ENCODE peak calls at places on chromosomes 2 and 18, in seven cellular contexts. One of them, this sample, is unnamed.

GRCh38 chr2:124209441-124209840 is 184.4 kb downstream of the CNTNAP5 start:
- DNase-seq in trophoblast cell: no peak
- DNase-seq in H9: no peak
- DNase-seq in IMR-90: no peak
- DNase-seq in H1: no peak
- DNase-seq in neuronal stem cell: no peak
- DNase-seq in mesenchymal stem cell: no peak
- DNase-seq in this sample: no peak

GRCh38 chr2:55357907-55358306 is 61.7 kb downstream of the CCDC88A start:
- DNase-seq in IMR-90: peak
- DNase-seq in H9: no peak
- DNase-seq in mesenchymal stem cell: no peak
- DNase-seq in H1: no peak
- DNase-seq in neuronal stem cell: no peak
- DNase-seq in trophoblast cell: no peak
- DNase-seq in this sample: no peak

GRCh38 chr18:51029378-51029693 is 677 bp upstream of the SMAD4 start:
- DNase-seq in trophoblast cell: no peak
- DNase-seq in neuronal stem cell: no peak
- DNase-seq in H1: no peak
- DNase-seq in H9: no peak
- DNase-seq in IMR-90: peak
- DNase-seq in mesenchymal stem cell: no peak
- DNase-seq in this sample: no peak

GRCh38 chr18:10193446-10193845 is 261.0 kb upstream of the APCDD1 start:
- DNase-seq in H9: no peak
- DNase-seq in H1: no peak
- DNase-seq in mesenchymal stem cell: no peak
- DNase-seq in neuronal stem cell: no peak
- DNase-seq in trophoblast cell: no peak
- DNase-seq in IMR-90: no peak
- DNase-seq in this sample: no peak

GRCh38 chr18:80154293-80154692 is 45.2 kb downstream of the ADNP2 start:
- DNase-seq in neuronal stem cell: no peak
- DNase-seq in trophoblast cell: peak
- DNase-seq in IMR-90: peak
- DNase-seq in H1: no peak
- DNase-seq in H9: peak
- DNase-seq in mesenchymal stem cell: peak
- DNase-seq in this sample: peak

GRCh38 chr18:79507546-79508480 is 112.1 kb downstream of the NFATC1 start:
- DNase-seq in IMR-90: peak
- DNase-seq in H1: no peak
- DNase-seq in neuronal stem cell: no peak
- DNase-seq in mesenchymal stem cell: no peak
- DNase-seq in H9: no peak
- DNase-seq in trophoblast cell: no peak
- DNase-seq in this sample: no peak

GRCh38 chr2:199692489-199692888 is 158.5 kb downstream of the FTCDNL1 start:
- DNase-seq in IMR-90: no peak
- DNase-seq in H1: no peak
- DNase-seq in neuronal stem cell: no peak
- DNase-seq in mesenchymal stem cell: peak
- DNase-seq in H9: no peak
- DNase-seq in trophoblast cell: no peak
- DNase-seq in this sample: no peak

GRCh38 chr2:29146197-29146596 is 31.0 kb downstream of the CLIP4 start:
- DNase-seq in H1: no peak
- DNase-seq in IMR-90: no peak
- DNase-seq in trophoblast cell: no peak
- DNase-seq in mesenchymal stem cell: no peak
- DNase-seq in H9: no peak
- DNase-seq in neuronal stem cell: no peak
- DNase-seq in this sample: no peak

GRCh38 chr2:127025357-127026062 is 81.4 kb downstream of the BIN1 start:
- DNase-seq in H9: peak
- DNase-seq in H1: no peak
- DNase-seq in trophoblast cell: peak
- DNase-seq in IMR-90: peak
- DNase-seq in mesenchymal stem cell: peak
- DNase-seq in neuronal stem cell: peak
- DNase-seq in this sample: peak

GRCh38 chr2:36565712-36566111 is 32.3 kb downstream of the FEZ2 start:
- DNase-seq in H1: no peak
- DNase-seq in IMR-90: no peak
- DNase-seq in neuronal stem cell: no peak
- DNase-seq in mesenchymal stem cell: no peak
- DNase-seq in H9: no peak
- DNase-seq in trophoblast cell: no peak
- DNase-seq in this sample: no peak

GRCh38 chr18:37412757-37413156 is 152.8 kb downstream of the CELF4 start:
- DNase-seq in neuronal stem cell: no peak
- DNase-seq in IMR-90: no peak
- DNase-seq in H9: no peak
- DNase-seq in mesenchymal stem cell: no peak
- DNase-seq in H1: no peak
- DNase-seq in trophoblast cell: no peak
- DNase-seq in this sample: no peak

GRCh38 chr18:24369420-24369819 is 28.2 kb downstream of the OSBPL1A start:
- DNase-seq in mesenchymal stem cell: no peak
- DNase-seq in neuronal stem cell: no peak
- DNase-seq in H1: peak
- DNase-seq in trophoblast cell: no peak
- DNase-seq in IMR-90: peak
- DNase-seq in H9: no peak
- DNase-seq in this sample: no peak

GRCh38 chr2:85873679-85874078 is 15.1 kb downstream of the ST3GAL5 start:
- DNase-seq in mesenchymal stem cell: no peak
- DNase-seq in trophoblast cell: no peak
- DNase-seq in neuronal stem cell: no peak
- DNase-seq in H9: no peak
- DNase-seq in H1: no peak
- DNase-seq in IMR-90: no peak
- DNase-seq in this sample: peak

GRCh38 chr18:36389811-36390581 is 92.5 kb downstream of the FHOD3 start:
- DNase-seq in H1: no peak
- DNase-seq in trophoblast cell: no peak
- DNase-seq in IMR-90: no peak
- DNase-seq in mesenchymal stem cell: no peak
- DNase-seq in neuronal stem cell: no peak
- DNase-seq in H9: no peak
- DNase-seq in this sample: no peak

GRCh38 chr18:61199131-61199903 is 133.9 kb upstream of the CDH20 start:
- DNase-seq in trophoblast cell: peak
- DNase-seq in mesenchymal stem cell: no peak
- DNase-seq in neuronal stem cell: no peak
- DNase-seq in IMR-90: no peak
- DNase-seq in H1: no peak
- DNase-seq in H9: no peak
- DNase-seq in this sample: no peak

GRCh38 chr2:237911363-237912017 is 52.1 kb downstream of the RAMP1 start:
- DNase-seq in H1: no peak
- DNase-seq in mesenchymal stem cell: no peak
- DNase-seq in trophoblast cell: no peak
- DNase-seq in H9: no peak
- DNase-seq in IMR-90: no peak
- DNase-seq in neuronal stem cell: no peak
- DNase-seq in this sample: no peak

GRCh38 chr2:176445831-176446433 is 176.7 kb downstream of the MTX2 start:
- DNase-seq in mesenchymal stem cell: peak
- DNase-seq in H9: no peak
- DNase-seq in H1: no peak
- DNase-seq in IMR-90: peak
- DNase-seq in trophoblast cell: peak
- DNase-seq in neuronal stem cell: no peak
- DNase-seq in this sample: no peak

GRCh38 chr2:37156071-37156856 is 516 bp downstream of the EIF2AK2 start:
- DNase-seq in mesenchymal stem cell: peak
- DNase-seq in H1: peak
- DNase-seq in H9: peak
- DNase-seq in IMR-90: peak
- DNase-seq in neuronal stem cell: no peak
- DNase-seq in trophoblast cell: peak
- DNase-seq in this sample: peak

GRCh38 chr2:238106698-238107524 is 6.8 kb downstream of the ESPNL start:
- DNase-seq in H9: peak
- DNase-seq in H1: peak
- DNase-seq in mesenchymal stem cell: no peak
- DNase-seq in IMR-90: no peak
- DNase-seq in neuronal stem cell: no peak
- DNase-seq in trophoblast cell: peak
- DNase-seq in this sample: peak

GRCh38 chr2:41400057-41400665 is 647.7 kb upstream of the PKDCC start:
- DNase-seq in neuronal stem cell: peak
- DNase-seq in trophoblast cell: peak
- DNase-seq in H9: peak
- DNase-seq in IMR-90: no peak
- DNase-seq in H1: peak
- DNase-seq in mesenchymal stem cell: peak
- DNase-seq in this sample: peak

DNA sequence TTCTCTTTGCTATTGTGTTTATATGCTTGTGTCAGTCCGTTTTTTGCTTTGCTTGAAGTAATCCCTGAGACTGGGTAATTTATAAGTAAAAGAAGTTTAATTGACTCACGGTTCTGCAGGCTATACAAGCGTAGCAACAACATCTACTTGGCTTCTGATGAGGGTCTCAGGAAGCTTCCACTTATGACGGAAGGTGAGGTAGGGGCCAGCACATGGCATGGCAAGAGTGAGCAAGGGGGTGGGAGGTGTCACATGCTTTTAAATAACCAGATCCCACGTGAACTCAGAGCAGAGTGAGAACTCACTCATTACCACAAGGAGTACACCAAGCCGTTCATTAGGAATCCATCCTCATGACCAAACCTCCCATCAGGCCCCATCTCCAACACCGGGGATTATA is 540.3 kb downstream of the TDRD15 start:
- DNase-seq in mesenchymal stem cell: no peak
- DNase-seq in H1: no peak
- DNase-seq in IMR-90: no peak
- DNase-seq in H9: no peak
- DNase-seq in trophoblast cell: no peak
- DNase-seq in neuronal stem cell: no peak
- DNase-seq in this sample: no peak
- H3K23ac ChIP-seq in mesenchymal stem cell: no peak
- H3K23ac ChIP-seq in H1: no peak
- H3K23ac ChIP-seq in IMR-90: no peak
- H3K23ac ChIP-seq in H9: no peak
- H3K23ac ChIP-seq in trophoblast cell: no peak
- H3K23ac ChIP-seq in neuronal stem cell: no peak
- H3K23ac ChIP-seq in this sample: no peak

DNA sequence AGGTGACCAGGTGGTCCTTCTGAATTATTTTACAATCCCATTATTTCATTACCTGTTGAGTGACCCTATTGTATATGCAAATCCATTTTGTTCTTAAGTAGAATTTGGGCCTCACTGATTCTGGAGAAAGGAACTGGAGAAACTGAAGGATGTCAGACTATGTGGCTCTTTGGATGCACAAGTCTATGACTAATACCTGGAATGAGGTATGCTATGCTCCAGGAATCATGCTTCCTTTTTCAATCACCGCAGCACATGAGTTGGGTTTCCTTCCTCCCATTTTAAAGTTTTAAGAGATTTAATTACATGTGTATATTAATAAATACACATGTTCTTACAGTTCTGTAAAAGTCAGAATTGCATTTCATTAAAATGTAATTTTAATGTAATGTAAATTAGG is 253.9 kb upstream of the VWC2L start:
- DNase-seq in mesenchymal stem cell: no peak
- DNase-seq in IMR-90: no peak
- DNase-seq in trophoblast cell: no peak
- DNase-seq in neuronal stem cell: no peak
- DNase-seq in H9: no peak
- DNase-seq in H1: no peak
- DNase-seq in this sample: no peak
- H3K23ac ChIP-seq in mesenchymal stem cell: no peak
- H3K23ac ChIP-seq in IMR-90: no peak
- H3K23ac ChIP-seq in trophoblast cell: no peak
- H3K23ac ChIP-seq in neuronal stem cell: no peak
- H3K23ac ChIP-seq in H9: no peak
- H3K23ac ChIP-seq in H1: no peak
- H3K23ac ChIP-seq in this sample: no peak

DNA sequence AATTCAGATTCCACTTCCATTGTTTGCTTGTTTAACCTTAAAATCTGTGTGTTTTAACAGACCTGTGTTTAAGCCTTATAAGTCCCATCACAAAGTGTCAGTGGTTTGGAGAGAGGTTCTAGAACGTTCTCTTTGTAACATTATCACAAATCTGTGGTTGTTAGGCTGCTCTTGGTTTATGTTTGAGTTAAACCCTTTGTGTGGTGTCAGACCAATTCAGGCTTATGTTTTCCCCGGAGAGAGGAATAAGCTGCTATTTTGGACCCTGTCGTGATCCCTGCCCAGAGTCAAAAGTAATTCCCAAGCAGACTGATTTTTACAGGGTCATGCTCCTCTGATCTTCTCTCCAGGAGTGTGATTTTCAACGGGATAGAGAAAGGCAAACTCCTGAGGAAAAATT is 43.8 kb upstream of the LTBP1 start:
- DNase-seq in neuronal stem cell: no peak
- DNase-seq in IMR-90: no peak
- DNase-seq in mesenchymal stem cell: no peak
- DNase-seq in trophoblast cell: no peak
- DNase-seq in H9: no peak
- DNase-seq in H1: no peak
- DNase-seq in this sample: no peak
- H3K23ac ChIP-seq in neuronal stem cell: no peak
- H3K23ac ChIP-seq in IMR-90: no peak
- H3K23ac ChIP-seq in mesenchymal stem cell: no peak
- H3K23ac ChIP-seq in trophoblast cell: no peak
- H3K23ac ChIP-seq in H9: no peak
- H3K23ac ChIP-seq in H1: no peak
- H3K23ac ChIP-seq in this sample: no peak

GRCh38 chr2:166841679-166842078 is 46.6 kb upstream of the XIRP2 start:
- DNase-seq in mesenchymal stem cell: no peak
- DNase-seq in IMR-90: no peak
- DNase-seq in neuronal stem cell: no peak
- DNase-seq in H9: no peak
- DNase-seq in H1: no peak
- DNase-seq in trophoblast cell: no peak
- DNase-seq in this sample: peak
- H3K23ac ChIP-seq in mesenchymal stem cell: no peak
- H3K23ac ChIP-seq in IMR-90: no peak
- H3K23ac ChIP-seq in neuronal stem cell: no peak
- H3K23ac ChIP-seq in H9: no peak
- H3K23ac ChIP-seq in H1: no peak
- H3K23ac ChIP-seq in trophoblast cell: no peak
- H3K23ac ChIP-seq in this sample: no peak

This sample was measured in mesendoderm.